ENCODE peak calls at places on chromosomes 2 and 18, in ten cellular contexts. C is CD8-positive, alpha-beta memory T cell; A is NCI-H1436; I is IMR-90; X is foreskin fibroblast; Q is amniotic stem cell; M is HuH-7.5; G is left cardiac atrium; T is natural killer cell; V is activated CD8-positive, alpha-beta memory T cell treated with anti-CD3 and anti-CD28 coated beads for 24 hours. J is an unnamed sample.

GRCh38 chr2:169081551-169081950 is 12.2 kb downstream of the DHRS9 start:
- DNase-seq in C (no peak), A (no peak), I (no peak), X (no peak), Q (no peak), M (no peak), G (no peak), T (no peak), V (no peak), J (no peak)

GRCh38 chr2:239666855-239667376 is 266.1 kb upstream of the HDAC4 start:
- DNase-seq in C (no peak), A (no peak), I (no peak), X (no peak), Q (no peak), M (no peak), G (no peak), T (no peak), V (peak), J (no peak)

GRCh38 chr2:102229141-102229764 is 42.4 kb downstream of the IL1RL2 start:
- DNase-seq in C (no peak), A (no peak), I (no peak), X (no peak), Q (no peak), M (no peak), G (no peak), T (no peak), V (no peak), J (no peak)

GRCh38 chr18:36812686-36813085 is 16.1 kb downstream of the TPGS2 start:
- DNase-seq in C (no peak), A (no peak), I (peak), X (no peak), Q (no peak), M (no peak), G (no peak), T (no peak), V (no peak), J (no peak)

GRCh38 chr2:33038230-33038629 is 91.5 kb downstream of the LTBP1 start:
- DNase-seq in C (no peak), A (no peak), I (no peak), X (no peak), Q (no peak), M (no peak), G (no peak), T (no peak), V (no peak), J (no peak)

GRCh38 chr2:25103287-25103871 is 61.5 kb downstream of the EFR3B start:
- DNase-seq in C (no peak), A (no peak), I (peak), X (peak), Q (peak), M (no peak), G (peak), T (no peak), V (no peak), J (no peak)

GRCh38 chr2:189581354-189582139 is 961 bp upstream of the SLC40A1 start:
- DNase-seq in C (no peak), A (no peak), I (no peak), X (no peak), Q (no peak), M (peak), G (no peak), T (no peak), V (peak), J (peak)

GRCh38 chr2:212392048-212392447 is 146.6 kb downstream of the ERBB4 start:
- DNase-seq in C (no peak), A (no peak), I (peak), X (peak), Q (peak), M (no peak), G (no peak), T (no peak), V (no peak), J (no peak)

GRCh38 chr2:154689158-154689557 is 9.3 kb upstream of the KCNJ3 start:
- DNase-seq in C (no peak), A (no peak), I (no peak), X (no peak), Q (no peak), M (no peak), G (no peak), T (no peak), V (no peak), J (no peak)

J was measured in T47D.